ENCODE peak calls at places on chromosomes 7 and 10, in seven cellular contexts. M, P, K, C, G, A and L are unnamed samples.

GRCh38 chr10:32161586-32161985 is 105.4 kb upstream of the KIF5B start:
- DNase-seq in M (no peak), P (no peak), K (no peak), C (no peak), G (no peak), A (no peak), L (no peak)

GRCh38 chr10:53952698-53953097 is 848.3 kb downstream of the PCDH15 start:
- DNase-seq in M (no peak), P (no peak), K (no peak), C (no peak), G (no peak), A (no peak), L (no peak)

GRCh38 chr7:47572101-47572460 is 9.8 kb downstream of the TNS3 start:
- DNase-seq in M (no peak), P (no peak), K (no peak), C (peak; percentile 42), G (no peak), A (no peak), L (no peak)

GRCh38 chr10:101903827-101904520 is 60.4 kb upstream of the KCNIP2 start:
- DNase-seq in M (peak; percentile 21), P (no peak), K (no peak), C (no peak), G (no peak), A (peak; percentile 61), L (no peak)

GRCh38 chr7:2760098-2760889 is 72.3 kb downstream of the AMZ1 start:
- DNase-seq in M (peak; percentile 54), P (peak; percentile 67), K (peak; percentile 21), C (peak; percentile 95), G (peak; percentile 91), A (peak; percentile 74), L (no peak)

GRCh38 chr10:61931620-61932332 is 30.3 kb downstream of the ARID5B start:
- DNase-seq in M (no peak), P (no peak), K (no peak), C (peak; percentile 94), G (no peak), A (no peak), L (no peak)

GRCh38 chr10:22666287-22667092 is 47.9 kb downstream of the PIP4K2A start:
- DNase-seq in M (peak; percentile 62), P (no peak), K (no peak), C (no peak), G (no peak), A (no peak), L (no peak)

GRCh38 chr10:103822795-103823194 is 32.6 kb downstream of the SH3PXD2A start:
- DNase-seq in M (no peak), P (no peak), K (no peak), C (no peak), G (no peak), A (no peak), L (no peak)

GRCh38 chr7:85286449-85286848 is 99.6 kb upstream of the SEMA3D start:
- DNase-seq in M (no peak), P (no peak), K (no peak), C (no peak), G (no peak), A (peak; percentile 8), L (no peak)

GRCh38 chr10:55449981-55450380 is 649.0 kb upstream of the PCDH15 start:
- DNase-seq in M (no peak), P (no peak), K (no peak), C (no peak), G (no peak), A (no peak), L (no peak)

GRCh38 chr10:19922236-19922963 is 106.2 kb downstream of the PLXDC2 start:
- DNase-seq in M (peak; percentile 71), P (no peak), K (no peak), C (no peak), G (peak; percentile 16), A (peak; percentile 82), L (no peak)

GRCh38 chr7:16646427-16647081 is 573 bp downstream of the BZW2 start:
- DNase-seq in M (no peak), P (no peak), K (no peak), C (peak; percentile 43), G (peak; percentile 32), A (peak; percentile 36), L (no peak)

GRCh38 chr7:113521468-113521867 is 397.3 kb downstream of the PPP1R3A start:
- DNase-seq in M (peak; percentile 8), P (no peak), K (no peak), C (no peak), G (no peak), A (no peak), L (no peak)

GRCh38 chr7:4809091-4809591 is 33.7 kb downstream of the AP5Z1 start:
- DNase-seq in M (no peak), P (peak; percentile 24), K (no peak), C (no peak), G (no peak), A (no peak), L (no peak)

GRCh38 chr7:7640221-7641128 is at the start of gene UMAD1:
- DNase-seq in M (peak; percentile 98), P (peak; percentile 100), K (peak; percentile 96), C (peak; percentile 99), G (peak; percentile 100), A (peak; percentile 99), L (peak; percentile 99)

GRCh38 chr7:7642081-7642480 is 1.5 kb downstream of the UMAD1 start:
- DNase-seq in M (no peak), P (no peak), K (no peak), C (no peak), G (no peak), A (no peak), L (no peak)

GRCh38 chr7:7639847-7640220 is 718 bp upstream of the UMAD1 start:
- DNase-seq in M (peak; percentile 2), P (no peak), K (no peak), C (peak; percentile 64), G (no peak), A (peak; percentile 37), L (no peak)

GRCh38 chr7:7639421-7639820 is 1.1 kb upstream of the UMAD1 start:
- DNase-seq in M (no peak), P (no peak), K (no peak), C (no peak), G (no peak), A (no peak), L (no peak)

GRCh38 chr7:7641129-7641663 is 644 bp downstream of the UMAD1 start:
- DNase-seq in M (peak; percentile 11), P (peak; percentile 34), K (peak; percentile 31), C (no peak), G (peak; percentile 57), A (no peak), L (no peak)
- H3K18ac ChIP-seq in M (no peak overlapping the region), P (no peak overlapping the region), K (no peak overlapping the region), C (peak overlapping the region; percentile 19), G (no peak overlapping the region), A (peak overlapping the region; percentile 14), L (peak overlapping the region; percentile 9)

GRCh38 chr7:71026680-71027079 is 105.3 kb upstream of the GALNT17 start:
- DNase-seq in M (no peak), P (no peak), K (no peak), C (no peak), G (no peak), A (no peak), L (no peak)
- H3K18ac ChIP-seq in M (no peak overlapping the region), P (no peak overlapping the region), K (no peak overlapping the region), C (no peak overlapping the region), G (no peak overlapping the region), A (no peak overlapping the region), L (no peak overlapping the region)

GRCh38 chr7:116150588-116150987 is 59.8 kb upstream of the TES start:
- DNase-seq in M (peak; percentile 56), P (no peak), K (no peak), C (no peak), G (no peak), A (no peak), L (no peak)
- H3K18ac ChIP-seq in M (peak overlapping the region; percentile 24), P (no peak overlapping the region), K (no peak overlapping the region), C (no peak overlapping the region), G (no peak overlapping the region), A (no peak overlapping the region), L (no peak overlapping the region)

GRCh38 chr7:81236560-81236959 is 317.7 kb upstream of the SEMA3C start:
- DNase-seq in M (no peak), P (no peak), K (no peak), C (no peak), G (no peak), A (no peak), L (no peak)
- H3K18ac ChIP-seq in M (no peak overlapping the region), P (no peak overlapping the region), K (no peak overlapping the region), C (no peak overlapping the region), G (no peak overlapping the region), A (no peak overlapping the region), L (no peak overlapping the region)

GRCh38 chr7:156780724-156781455 is 112.1 kb downstream of the LMBR1 start:
- DNase-seq in M (no peak), P (no peak), K (no peak), C (no peak), G (peak; percentile 21), A (no peak), L (no peak)

GRCh38 chr7:156778201-156778600 is 114.8 kb downstream of the LMBR1 start:
- DNase-seq in M (no peak), P (no peak), K (no peak), C (no peak), G (no peak), A (no peak), L (no peak)

GRCh38 chr7:156783864-156784263 is 109.1 kb downstream of the LMBR1 start:
- DNase-seq in M (peak; percentile 41), P (no peak), K (no peak), C (no peak), G (no peak), A (no peak), L (no peak)

GRCh38 chr7:156778668-156779067 is 114.3 kb downstream of the LMBR1 start:
- DNase-seq in M (no peak), P (no peak), K (no peak), C (peak; percentile 86), G (no peak), A (no peak), L (no peak)

GRCh38 chr7:156781972-156782371 is 111.0 kb downstream of the LMBR1 start:
- DNase-seq in M (no peak), P (no peak), K (no peak), C (no peak), G (no peak), A (no peak), L (no peak)
- H3K18ac ChIP-seq in M (no peak overlapping the region), P (no peak overlapping the region), K (no peak overlapping the region), C (no peak overlapping the region), G (no peak overlapping the region), A (no peak overlapping the region), L (no peak overlapping the region)

DNA sequence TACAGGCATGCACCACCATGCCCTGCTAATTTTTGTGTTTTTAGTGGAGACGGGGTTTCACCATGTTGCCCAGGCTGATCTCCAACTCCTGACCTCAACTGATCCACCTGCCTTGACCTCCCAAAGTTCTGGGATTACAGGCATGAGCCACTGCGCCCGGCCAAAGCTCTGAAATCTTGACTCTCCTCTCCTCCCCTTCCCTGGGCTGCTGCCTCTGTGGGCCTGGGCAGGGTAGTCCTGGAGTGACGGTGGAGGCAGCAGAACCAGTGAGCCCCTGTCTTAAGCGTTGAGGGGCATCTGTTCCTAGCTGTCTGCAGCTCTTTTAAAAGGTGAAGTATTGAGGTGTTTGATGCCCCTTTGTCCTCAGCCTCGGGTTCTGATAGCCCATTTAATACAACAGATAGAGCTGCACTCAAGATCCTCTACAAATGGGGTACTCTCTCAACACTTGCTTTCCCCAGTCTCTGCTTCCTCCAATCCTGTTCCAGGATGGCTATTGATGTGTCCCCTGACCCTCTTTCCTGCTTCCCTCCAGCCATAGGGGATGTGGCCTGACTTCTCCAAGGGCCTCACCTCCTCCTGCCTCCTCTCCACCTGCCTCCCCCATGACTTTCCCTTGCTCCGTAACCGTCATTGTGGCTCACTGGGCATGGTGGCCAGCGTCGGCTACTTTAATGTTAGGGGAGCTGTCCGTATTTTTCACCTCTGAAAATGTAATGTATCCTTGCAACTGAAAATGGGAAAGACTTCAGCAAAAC is 442.5 kb downstream of the GLRX3 start:
- DNase-seq in M (no peak), P (no peak), K (no peak), C (no peak), G (no peak), A (no peak), L (no peak)
- H3K18ac ChIP-seq in M (no peak overlapping the region), P (no peak overlapping the region), K (no peak overlapping the region), C (no peak overlapping the region), G (no peak overlapping the region), A (no peak overlapping the region), L (no peak overlapping the region)